ENCODE peak calls at places on chromosomes 4 and X, in nine cellular contexts. U, B, G, E, A, Y, V, Z and Q are unnamed samples.

GRCh38 chr4:128244379-128244778 is 43.2 kb downstream of the PGRMC2 start:
- DNase-seq in U (no peak), B (no peak), G (no peak), E (no peak), A (no peak), Y (no peak), V (no peak), Z (no peak), Q (no peak)

GRCh38 chr4:79682161-79682560 is 274.1 kb upstream of the GK2 start:
- DNase-seq in U (no peak), B (no peak), G (no peak), E (no peak), A (no peak), Y (no peak), V (no peak), Z (no peak), Q (no peak)

GRCh38 chr4:132642196-132642817 is 506.8 kb upstream of the PCDH10 start:
- DNase-seq in U (peak; percentile 46), B (peak; percentile 48), G (peak; percentile 81), E (peak; percentile 12), A (peak; percentile 20), Y (peak; percentile 1), V (peak; percentile 3), Z (peak; percentile 10), Q (peak; percentile 8)

GRCh38 chr4:163484906-163485305 is 9.6 kb upstream of the TMA16 start:
- DNase-seq in U (peak; percentile 63), B (peak; percentile 50), G (peak; percentile 88), E (peak; percentile 10), A (peak; percentile 41), Y (no peak), V (no peak), Z (peak; percentile 82), Q (no peak)

GRCh38 chrX:118724775-118725174 is 2.6 kb upstream of the IL13RA1 start:
- DNase-seq in U (no peak), B (no peak), G (no peak), E (peak; percentile 15), A (peak; percentile 16), Y (no peak), V (no peak), Z (peak; percentile 68), Q (no peak)

GRCh38 chrX:43655151-43655676 is 885 bp upstream of the MAOA start:
- DNase-seq in U (peak; percentile 22), B (no peak), G (peak; percentile 48), E (peak; percentile 15), A (no peak), Y (no peak), V (no peak), Z (no peak), Q (no peak)

GRCh38 chrX:71215335-71215912 is 7.6 kb upstream of the GJB1 start:
- DNase-seq in U (no peak), B (no peak), G (no peak), E (no peak), A (no peak), Y (no peak), V (no peak), Z (no peak), Q (no peak)

GRCh38 chr4:88533937-88534750 is 10.6 kb upstream of the PYURF start:
- DNase-seq in U (no peak), B (no peak), G (peak; percentile 23), E (no peak), A (no peak), Y (no peak), V (no peak), Z (no peak), Q (no peak)

GRCh38 chr4:34676390-34676789 is 1567.9 kb downstream of the ARAP2 start:
- DNase-seq in U (no peak), B (peak; percentile 29), G (peak; percentile 14), E (no peak), A (no peak), Y (no peak), V (no peak), Z (no peak), Q (no peak)

GRCh38 chr4:150231108-150231770 is 153.0 kb downstream of the DCLK2 start:
- DNase-seq in U (no peak), B (no peak), G (no peak), E (no peak), A (no peak), Y (no peak), V (no peak), Z (no peak), Q (no peak)

GRCh38 chrX:106726485-106727437 is at the start of gene RNF128:
- DNase-seq in U (peak; percentile 12), B (peak; percentile 70), G (peak; percentile 89), E (peak; percentile 24), A (peak; percentile 66), Y (no peak), V (no peak), Z (no peak), Q (no peak)

GRCh38 chrX:9133426-9133825 is 99.5 kb upstream of the FAM9B start:
- DNase-seq in U (no peak), B (no peak), G (no peak), E (no peak), A (no peak), Y (no peak), V (no peak), Z (no peak), Q (no peak)

GRCh38 chrX:10484683-10485247 is 135.6 kb downstream of the MID1 start:
- DNase-seq in U (no peak), B (no peak), G (peak; percentile 7), E (no peak), A (peak; percentile 56), Y (no peak), V (no peak), Z (no peak), Q (no peak)

GRCh38 chrX:152842772-152843338 is 12.0 kb downstream of the NSDHL start:
- DNase-seq in U (no peak), B (no peak), G (no peak), E (no peak), A (no peak), Y (no peak), V (no peak), Z (no peak), Q (no peak)

GRCh38 chrX:118824173-118824782 is 654 bp downstream of the ZCCHC12 start:
- DNase-seq in U (peak; percentile 71), B (no peak), G (peak; percentile 47), E (no peak), A (no peak), Y (no peak), V (no peak), Z (no peak), Q (no peak)

GRCh38 chr4:75698162-75698962 is 25.2 kb upstream of the G3BP2 start:
- DNase-seq in U (no peak), B (no peak), G (peak; percentile 60), E (no peak), A (no peak), Y (peak; percentile 23), V (peak; percentile 66), Z (peak; percentile 44), Q (no peak)

GRCh38 chr4:151092488-151092887 is 6.9 kb upstream of the RPS3A start:
- DNase-seq in U (no peak), B (no peak), G (no peak), E (no peak), A (no peak), Y (no peak), V (no peak), Z (no peak), Q (no peak)

DNA sequence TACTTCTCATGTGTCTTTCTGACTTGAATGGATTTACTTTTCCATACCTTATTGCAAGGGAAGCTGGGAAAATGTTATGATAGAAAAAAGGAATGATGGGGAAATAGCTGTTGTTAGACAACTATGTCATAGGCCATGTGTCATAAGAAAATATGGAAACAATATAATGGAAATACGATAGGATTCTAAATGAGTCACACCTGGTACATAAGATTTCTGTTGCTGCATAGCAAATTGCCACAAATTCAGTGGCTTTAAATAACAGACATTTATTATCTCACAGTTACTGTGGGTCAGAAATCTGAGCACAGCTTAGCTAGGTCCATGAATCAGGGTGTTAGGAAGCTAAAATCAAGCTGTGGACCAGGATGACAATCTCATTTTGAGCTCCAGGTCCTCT is 44.6 kb upstream of the ANKRD50 start:
- DNase-seq in U (no peak), B (no peak), G (no peak), E (no peak), A (no peak), Y (no peak), V (no peak), Z (no peak), Q (no peak)
- TF ChIP-seq REST in U (no peak), B (no peak), G (no peak), E (no peak), A (no peak), Y (no peak), V (no peak), Z (no peak), Q (no peak)

DNA sequence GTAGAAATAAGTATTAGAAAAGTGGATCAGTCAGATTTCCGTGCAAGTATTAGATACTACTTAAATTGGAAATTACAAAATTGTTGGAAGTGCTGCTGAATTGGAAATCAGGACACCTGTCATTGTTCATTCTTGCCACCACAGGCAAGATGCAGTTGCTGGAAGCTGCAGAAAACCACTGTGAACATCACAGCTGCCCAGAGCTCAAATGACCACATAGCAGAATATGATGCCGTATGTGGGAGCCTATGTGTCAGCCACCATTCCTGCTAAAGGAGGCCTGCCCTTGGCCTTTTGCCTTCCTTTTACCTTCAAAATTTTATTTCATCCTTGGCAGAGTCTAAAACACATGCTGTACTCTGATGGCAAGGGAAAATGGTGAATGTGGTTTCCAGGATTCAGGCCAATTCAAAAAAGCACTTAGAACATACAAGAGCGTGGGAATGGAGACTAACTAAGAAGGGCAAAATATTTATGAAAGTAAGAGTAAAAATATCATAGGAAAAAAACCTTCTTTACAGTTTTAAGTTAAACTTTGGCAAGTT is 1005.5 kb upstream of the GRID2 start:
- DNase-seq in U (no peak), B (no peak), G (no peak), E (no peak), A (no peak), Y (no peak), V (no peak), Z (no peak), Q (no peak)
- TF ChIP-seq REST in U (no peak), B (no peak), G (no peak), E (no peak), A (no peak), Y (no peak), V (no peak), Z (no peak), Q (no peak)

GRCh38 chr4:148007303-148007702 is 275.4 kb downstream of the ARHGAP10 start:
- DNase-seq in U (no peak), B (peak; percentile 72), G (no peak), E (peak; percentile 66), A (no peak), Y (peak; percentile 49), V (no peak), Z (peak; percentile 24), Q (peak; percentile 39)
- TF ChIP-seq REST in U (no peak), B (no peak), G (no peak), E (no peak), A (no peak), Y (no peak), V (no peak), Z (no peak), Q (no peak)

GRCh38 chr4:30904161-30904560 is 184.0 kb downstream of the PCDH7 start:
- DNase-seq in U (no peak), B (no peak), G (no peak), E (no peak), A (no peak), Y (no peak), V (no peak), Z (no peak), Q (no peak)

GRCh38 chr4:30903493-30903892 is 183.3 kb downstream of the PCDH7 start:
- DNase-seq in U (no peak), B (no peak), G (no peak), E (no peak), A (no peak), Y (no peak), V (no peak), Z (no peak), Q (no peak)

GRCh38 chr4:30901781-30902479 is 181.8 kb downstream of the PCDH7 start:
- DNase-seq in U (no peak), B (peak; percentile 71), G (no peak), E (no peak), A (no peak), Y (no peak), V (no peak), Z (no peak), Q (no peak)

GRCh38 chr4:30904593-30904992 is 184.4 kb downstream of the PCDH7 start:
- DNase-seq in U (no peak), B (no peak), G (no peak), E (no peak), A (no peak), Y (no peak), V (no peak), Z (no peak), Q (no peak)
- TF ChIP-seq REST in U (no peak), B (no peak), G (no peak), E (no peak), A (no peak), Y (no peak), V (no peak), Z (no peak), Q (no peak)